ENCODE peak calls at places on chromosome 5, in seven cellular contexts. C is midbrain, P is AG04450, W is fibroblast of pulmonary artery, N is Panc1, R is fibroblast of lung, J is endothelial cell. X is an unnamed sample.

GRCh38 chr5:119439140-119439625 is 13.1 kb upstream of the HSD17B4 start:
- DNase-seq in C (no peak), P (no peak), W (no peak), N (no peak), R (no peak), J (no peak), X (no peak)

GRCh38 chr5:7789567-7789966 is 61.4 kb downstream of the CFAP90 start:
- DNase-seq in C (no peak), P (no peak), W (no peak), N (no peak), R (no peak), J (no peak), X (no peak)

GRCh38 chr5:120476063-120476462 is 12.0 kb downstream of the PRR16 start:
- DNase-seq in C (no peak), P (no peak), W (no peak), N (no peak), R (no peak), J (no peak), X (no peak)

GRCh38 chr5:175572922-175573321 is 84.9 kb upstream of the HRH2 start:
- DNase-seq in C (no peak), P (no peak), W (peak; percentile 17), N (no peak), R (no peak), J (no peak), X (no peak)

GRCh38 chr5:141636413-141637265 is at the start of the genes HDAC3 and RELL2:
- DNase-seq in C (peak; percentile 91), P (peak; percentile 57), W (peak; percentile 91), N (no peak), R (peak; percentile 87), J (peak; percentile 97), X (peak; percentile 94)

GRCh38 chr5:79025054-79025465 is 40.0 kb upstream of the ARSB start:
- DNase-seq in C (peak; percentile 67), P (peak; percentile 57), W (peak; percentile 80), N (no peak), R (peak; percentile 77), J (peak; percentile 76), X (peak; percentile 16)

GRCh38 chr5:3351581-3352442 is 243.8 kb upstream of the IRX1 start:
- DNase-seq in C (no peak), P (no peak), W (no peak), N (no peak), R (no peak), J (no peak), X (no peak)

GRCh38 chr5:79971156-79971555 is 19.9 kb downstream of the MTX3 start:
- DNase-seq in C (no peak), P (no peak), W (peak; percentile 59), N (no peak), R (peak; percentile 66), J (no peak), X (no peak)

GRCh38 chr5:150513375-150514309 is 5.7 kb downstream of the NDST1 start:
- DNase-seq in C (no peak), P (no peak), W (no peak), N (no peak), R (peak; percentile 21), J (peak; percentile 38), X (no peak)